ENCODE peak calls at places on chromosomes 1 and 21, in four cellular contexts. U is hippocampal formation, T is non-pigmented ciliary epithelial cell, Q is IMR-90. Z is an unnamed sample.

GRCh38 chr21:34243562-34243961 is 120.2 kb upstream of the KCNE2 start:
- DNase-seq in T (no peak), U (no peak), Q (peak), Z (no peak)

GRCh38 chr21:37636152-37636860 is 269.7 kb downstream of the DYRK1A start:
- DNase-seq in U (no peak), T (peak), Q (peak), Z (peak)

GRCh38 chr1:185695299-185695698 is 38.9 kb upstream of the HMCN1 start:
- DNase-seq in U (no peak), T (no peak), Q (no peak), Z (no peak)

GRCh38 chr1:162878000-162878596 is 17.1 kb upstream of the CCDC190 start:
- DNase-seq in T (no peak), Q (peak), U (peak), Z (peak)

GRCh38 chr1:160219062-160219929 is 14.1 kb downstream of the PEA15 start:
- DNase-seq in Q (peak), T (peak), U (peak), Z (peak)

GRCh38 chr1:93964777-93965200 is 55.6 kb upstream of the GCLM start:
- DNase-seq in Q (peak), U (no peak), T (peak), Z (no peak)

GRCh38 chr21:26732442-26733221 is 112.6 kb downstream of the ADAMTS1 start:
- DNase-seq in U (peak), Q (peak), T (peak), Z (peak)

GRCh38 chr1:39652534-39652933 is 13.1 kb upstream of the HEYL start:
- DNase-seq in U (no peak), Q (no peak), T (no peak), Z (no peak)

GRCh38 chr1:39892611-39893595 is 8.8 kb downstream of the MYCL start:
- DNase-seq in Q (peak), T (peak), U (no peak), Z (peak)

GRCh38 chr1:222018051-222018450 is 276.2 kb upstream of the DUSP10 start:
- DNase-seq in U (no peak), Q (no peak), T (no peak), Z (no peak)

GRCh38 chr1:80582980-80583379 is 1217.8 kb upstream of the ADGRL2 start:
- DNase-seq in T (no peak), U (no peak), Q (no peak), Z (no peak)

GRCh38 chr1:29708818-29709710 is 472.7 kb downstream of the PTPRU start:
- DNase-seq in T (no peak), U (no peak), Q (peak), Z (peak)

GRCh38 chr21:46096997-46097825 is 701 bp upstream of the COL6A2 start:
- DNase-seq in T (no peak), Q (no peak), U (no peak), Z (no peak)

GRCh38 chr1:89547563-89548485 is 23.2 kb downstream of the LRRC8B start:
- DNase-seq in U (no peak), T (peak), Q (peak), Z (no peak)

GRCh38 chr1:87928623-87929022 is 599.9 kb downstream of the LMO4 start:
- DNase-seq in U (no peak), Q (no peak), T (no peak), Z (no peak)

GRCh38 chr1:100708476-100709062 is 11.0 kb upstream of the VCAM1 start:
- DNase-seq in T (no peak), Q (peak), U (no peak), Z (no peak)

GRCh38 chr1:109691762-109692161 is 4.1 kb downstream of the GSTM1 start:
- DNase-seq in U (no peak), Q (no peak), T (no peak), Z (no peak)

GRCh38 chr1:145872421-145872891 is 13.2 kb downstream of the ANKRD35 start:
- DNase-seq in U (peak), Q (peak), T (no peak), Z (no peak)

GRCh38 chr21:46295996-46296752 is 10.0 kb downstream of the YBEY start:
- DNase-seq in T (peak), U (peak), Q (peak), Z (peak)